ENCODE peak calls at places on chromosomes 4 and X, in four cellular contexts. One of them, this sample, is unnamed.

GRCh38 chr4:82017680-82018079 is 356.1 kb downstream of the HNRNPD start:
- DNase-seq in AG10803: peak
- DNase-seq in GM20000: no peak
- DNase-seq in GM12865: peak
- DNase-seq in this sample: peak

GRCh38 chr4:36494016-36494415 is 212.6 kb downstream of the DTHD1 start:
- DNase-seq in AG10803: no peak
- DNase-seq in GM20000: no peak
- DNase-seq in GM12865: no peak
- DNase-seq in this sample: no peak

GRCh38 chr4:128846063-128846462 is 36.6 kb downstream of the JADE1 start:
- DNase-seq in GM12865: no peak
- DNase-seq in GM20000: no peak
- DNase-seq in AG10803: no peak
- DNase-seq in this sample: no peak

GRCh38 chrX:115268421-115268820 is 21.1 kb upstream of the LUZP4 start:
- DNase-seq in GM20000: no peak
- DNase-seq in GM12865: peak
- DNase-seq in AG10803: no peak
- DNase-seq in this sample: no peak

GRCh38 chr4:157713342-157713741 is 459.5 kb downstream of the GASK1B start:
- DNase-seq in GM12865: no peak
- DNase-seq in AG10803: no peak
- DNase-seq in GM20000: no peak
- DNase-seq in this sample: peak

GRCh38 chr4:30436394-30436793 is 283.8 kb upstream of the PCDH7 start:
- DNase-seq in GM20000: no peak
- DNase-seq in AG10803: no peak
- DNase-seq in GM12865: no peak
- DNase-seq in this sample: no peak

GRCh38 chr4:2866160-2866861 is 22.7 kb downstream of the ADD1 start:
- DNase-seq in GM12865: no peak
- DNase-seq in GM20000: no peak
- DNase-seq in AG10803: no peak
- DNase-seq in this sample: no peak

GRCh38 chr4:7020290-7020689 is 22.9 kb upstream of the TADA2B start:
- DNase-seq in AG10803: no peak
- DNase-seq in GM12865: no peak
- DNase-seq in GM20000: no peak
- DNase-seq in this sample: no peak

GRCh38 chrX:446243-446642 is 59.5 kb upstream of the PPP2R3B start:
- DNase-seq in AG10803: no peak
- DNase-seq in GM20000: no peak
- DNase-seq in GM12865: no peak
- DNase-seq in this sample: no peak

GRCh38 chrX:44503550-44503949 is 39.1 kb downstream of the FUNDC1 start:
- DNase-seq in GM20000: no peak
- DNase-seq in AG10803: no peak
- DNase-seq in GM12865: no peak
- DNase-seq in this sample: no peak

GRCh38 chr4:2412534-2412884 is 5.9 kb downstream of the ZFYVE28 start:
- DNase-seq in GM20000: peak
- DNase-seq in AG10803: no peak
- DNase-seq in GM12865: peak
- DNase-seq in this sample: no peak

DNA sequence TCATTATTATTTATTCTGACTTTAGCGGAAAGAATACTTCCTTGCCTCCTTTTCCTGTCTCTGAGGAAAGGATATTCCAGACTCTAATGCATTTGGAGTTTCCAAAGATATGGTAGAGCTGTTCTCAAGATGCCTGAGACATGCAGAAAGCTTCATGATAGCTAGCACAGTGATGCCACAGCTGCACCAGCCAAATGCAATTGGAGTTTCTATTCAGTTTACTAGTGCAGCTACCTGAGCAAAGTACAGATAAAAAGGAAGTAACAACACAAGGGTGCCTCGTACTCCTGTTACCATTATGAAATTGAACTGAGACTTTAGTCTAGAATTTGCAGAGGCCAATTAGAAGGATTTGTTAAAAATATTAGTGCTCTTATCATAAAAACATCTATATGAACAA is 57.5 kb upstream of the PARM1 start:
- DNase-seq in GM20000: no peak
- DNase-seq in GM12865: peak
- DNase-seq in AG10803: no peak
- DNase-seq in this sample: no peak
- TF ChIP-seq CTCF in GM20000: no peak
- TF ChIP-seq CTCF in GM12865: no peak
- TF ChIP-seq CTCF in AG10803: no peak
- TF ChIP-seq CTCF in this sample: no peak

GRCh38 chr4:169770411-169770810 is 12.7 kb upstream of the HPF1 start:
- DNase-seq in GM12865: no peak
- DNase-seq in GM20000: no peak
- DNase-seq in AG10803: peak
- DNase-seq in this sample: no peak

GRCh38 chr4:169773889-169774288 is 16.1 kb upstream of the HPF1 start:
- DNase-seq in GM12865: no peak
- DNase-seq in AG10803: no peak
- DNase-seq in GM20000: no peak
- DNase-seq in this sample: no peak

DNA sequence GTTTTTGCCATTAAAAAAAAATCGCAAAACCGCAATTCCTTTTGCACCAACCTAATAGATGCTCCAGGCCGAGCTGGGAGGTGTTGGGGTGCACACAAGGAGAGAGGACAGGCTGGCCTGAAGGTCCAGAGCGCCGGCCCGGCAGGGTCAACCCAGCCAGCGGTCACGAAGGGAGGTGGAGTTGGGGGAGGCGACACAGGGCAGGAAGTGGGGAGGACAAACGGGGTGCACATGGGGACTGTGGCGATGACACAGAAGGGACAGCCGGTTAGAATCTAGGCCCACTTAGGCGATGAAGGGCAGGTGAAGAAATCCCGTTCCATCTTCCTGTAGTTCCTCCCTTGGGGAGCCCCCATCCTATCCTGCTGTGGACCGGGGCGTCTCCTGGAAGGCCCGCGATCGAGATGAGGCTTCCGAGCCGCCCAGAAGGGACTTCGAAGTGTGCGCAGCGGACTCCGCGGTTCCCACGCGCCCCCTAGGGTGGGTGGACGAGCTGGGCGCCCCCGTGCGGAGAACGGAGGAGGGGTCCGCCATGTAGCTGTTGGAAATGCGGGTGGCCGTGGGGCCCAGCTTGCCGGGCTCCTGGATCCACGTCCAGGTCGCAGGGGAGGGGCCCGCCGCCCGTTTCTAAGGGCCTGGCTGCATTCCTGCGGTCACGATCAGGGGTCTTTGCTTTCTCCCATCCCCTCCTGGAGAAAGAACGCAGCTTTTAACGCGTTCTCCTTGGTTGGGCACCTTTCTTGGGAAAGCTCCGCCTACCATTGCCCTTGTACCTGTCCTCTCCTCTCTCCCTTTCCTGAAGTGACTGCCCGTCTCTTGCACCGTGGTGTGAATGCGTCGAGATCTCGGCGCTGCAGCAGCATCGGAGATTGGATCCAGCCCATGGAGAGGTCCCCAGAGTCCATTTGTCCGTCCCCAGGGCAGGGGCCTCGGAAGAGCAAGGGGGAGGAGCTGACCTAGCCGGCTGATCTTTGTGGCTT is 17.0 kb upstream of the HPF1 start:
- DNase-seq in GM12865: peak
- DNase-seq in AG10803: no peak
- DNase-seq in GM20000: no peak
- DNase-seq in this sample: no peak
- TF ChIP-seq CTCF in GM12865: peak
- TF ChIP-seq CTCF in AG10803: no peak
- TF ChIP-seq CTCF in GM20000: no peak
- TF ChIP-seq CTCF in this sample: peak

GRCh38 chr4:48340276-48340904 is 939 bp upstream of the SLAIN2 start:
- DNase-seq in GM20000: no peak
- DNase-seq in GM12865: peak
- DNase-seq in AG10803: peak
- DNase-seq in this sample: no peak

GRCh38 chr4:48341776-48342558 is 638 bp downstream of the SLAIN2 start:
- DNase-seq in GM12865: peak
- DNase-seq in GM20000: peak
- DNase-seq in AG10803: peak
- DNase-seq in this sample: no peak

GRCh38 chr4:48339642-48340041 is 1.7 kb upstream of the SLAIN2 start:
- DNase-seq in AG10803: no peak
- DNase-seq in GM12865: no peak
- DNase-seq in GM20000: no peak
- DNase-seq in this sample: no peak

GRCh38 chr4:48342559-48342878 is 1.2 kb downstream of the SLAIN2 start:
- DNase-seq in AG10803: no peak
- DNase-seq in GM20000: peak
- DNase-seq in GM12865: no peak
- DNase-seq in this sample: no peak

GRCh38 chr4:48340905-48341775 is at the start of gene SLAIN2:
- DNase-seq in GM20000: peak
- DNase-seq in GM12865: peak
- DNase-seq in AG10803: peak
- DNase-seq in this sample: peak
- TF ChIP-seq CTCF in GM20000: no peak
- TF ChIP-seq CTCF in GM12865: peak
- TF ChIP-seq CTCF in AG10803: peak
- TF ChIP-seq CTCF in this sample: peak

GRCh38 chrX:75649829-75650228 is 127.0 kb upstream of the ZDHHC15 start:
- DNase-seq in GM12865: no peak
- DNase-seq in GM20000: no peak
- DNase-seq in AG10803: no peak
- DNase-seq in this sample: no peak

GRCh38 chrX:75655627-75656026 is 129.4 kb downstream of the MAGEE2 start:
- DNase-seq in GM12865: no peak
- DNase-seq in AG10803: no peak
- DNase-seq in GM20000: no peak
- DNase-seq in this sample: no peak
- TF ChIP-seq CTCF in GM12865: no peak
- TF ChIP-seq CTCF in AG10803: no peak
- TF ChIP-seq CTCF in GM20000: no peak
- TF ChIP-seq CTCF in this sample: no peak

GRCh38 chr4:16505726-16506125 is 279.5 kb upstream of the TAPT1 start:
- DNase-seq in GM20000: no peak
- DNase-seq in GM12865: no peak
- DNase-seq in AG10803: peak
- DNase-seq in this sample: no peak
- TF ChIP-seq CTCF in GM20000: no peak
- TF ChIP-seq CTCF in GM12865: no peak
- TF ChIP-seq CTCF in AG10803: peak
- TF ChIP-seq CTCF in this sample: no peak

GRCh38 chr4:102451266-102451665 is 49.9 kb upstream of the NFKB1 start:
- DNase-seq in GM12865: no peak
- DNase-seq in GM20000: no peak
- DNase-seq in AG10803: no peak
- DNase-seq in this sample: no peak

GRCh38 chr4:102452854-102453253 is 48.3 kb upstream of the NFKB1 start:
- DNase-seq in AG10803: no peak
- DNase-seq in GM20000: no peak
- DNase-seq in GM12865: no peak
- DNase-seq in this sample: no peak

GRCh38 chr4:102447413-102447812 is 53.7 kb upstream of the NFKB1 start:
- DNase-seq in GM12865: peak
- DNase-seq in AG10803: no peak
- DNase-seq in GM20000: peak
- DNase-seq in this sample: no peak

GRCh38 chr4:102453827-102454226 is 47.3 kb upstream of the NFKB1 start:
- DNase-seq in GM12865: no peak
- DNase-seq in AG10803: no peak
- DNase-seq in GM20000: no peak
- DNase-seq in this sample: no peak

GRCh38 chr4:102449751-102450352 is 51.3 kb upstream of the NFKB1 start:
- DNase-seq in AG10803: peak
- DNase-seq in GM12865: peak
- DNase-seq in GM20000: peak
- DNase-seq in this sample: no peak
- TF ChIP-seq CTCF in AG10803: peak
- TF ChIP-seq CTCF in GM12865: peak
- TF ChIP-seq CTCF in GM20000: peak
- TF ChIP-seq CTCF in this sample: peak

This sample was measured in kidney epithelial cell.